ENCODE peak calls at places on chromosome 3, in ten cellular contexts. N, V, P, B, D, C, W, G, F and K are unnamed samples.

GRCh38 chr3:137687181-137687880 is 76.8 kb upstream of the SOX14 start:
- DNase-seq in P (no peak), G (no peak), B (no peak), V (no peak), W (no peak), N (no peak), F (no peak), C (no peak), D (no peak), K (no peak)

GRCh38 chr3:131221731-131222130 is 159.8 kb upstream of the NUDT16 start:
- DNase-seq in F (no peak), G (no peak), W (no peak), B (peak; percentile 86), V (peak; percentile 55), C (peak; percentile 5), P (no peak), D (no peak), N (no peak), K (no peak)

GRCh38 chr3:107269081-107269480 is 108.2 kb upstream of the CCDC54 start:
- DNase-seq in G (no peak), B (no peak), V (no peak), D (no peak), N (no peak), W (no peak), P (no peak), C (no peak), F (no peak), K (no peak)

GRCh38 chr3:128590948-128591347 is 59.7 kb downstream of the RPN1 start:
- DNase-seq in W (no peak), F (no peak), G (no peak), V (no peak), P (no peak), C (no peak), N (no peak), B (no peak), D (no peak), K (no peak)

GRCh38 chr3:27315003-27315402 is 54.2 kb downstream of the NEK10 start:
- DNase-seq in P (no peak), B (no peak), D (no peak), W (no peak), N (no peak), G (no peak), V (no peak), F (no peak), C (no peak), K (no peak)

GRCh38 chr3:11719406-11720219 is 75.9 kb upstream of the VGLL4 start:
- DNase-seq in G (peak; percentile 39), V (no peak), D (peak; percentile 71), F (peak; percentile 91), N (peak; percentile 83), C (peak; percentile 95), W (peak; percentile 98), B (peak; percentile 61), P (peak; percentile 56), K (peak; percentile 91)

GRCh38 chr3:175890056-175890455 is 1030.9 kb downstream of the NAALADL2 start:
- DNase-seq in G (no peak), F (no peak), D (no peak), W (no peak), V (no peak), P (no peak), N (no peak), B (no peak), C (no peak), K (no peak)

GRCh38 chr3:13215940-13216546 is 142.8 kb upstream of the IQSEC1 start:
- DNase-seq in P (no peak), F (no peak), W (peak; percentile 31), G (no peak), C (peak; percentile 81), B (peak; percentile 72), N (no peak), V (no peak), D (no peak), K (no peak)

GRCh38 chr3:192106528-192106927 is 620.8 kb downstream of the FGF12 start:
- DNase-seq in V (no peak), N (no peak), D (no peak), C (no peak), F (no peak), G (no peak), B (no peak), W (no peak), P (no peak), K (no peak)

GRCh38 chr3:63724987-63725386 is 72.5 kb downstream of the SNTN start:
- DNase-seq in G (no peak), V (no peak), N (no peak), B (peak; percentile 95), W (no peak), F (no peak), P (no peak), D (no peak), C (peak; percentile 84), K (no peak)

GRCh38 chr3:77407454-77407853 is 367.6 kb downstream of the ROBO2 start:
- DNase-seq in F (no peak), W (no peak), P (no peak), V (no peak), C (no peak), D (no peak), G (no peak), N (no peak), B (no peak), K (no peak)

GRCh38 chr3:66011098-66011655 is 27.5 kb downstream of the MAGI1 start:
- DNase-seq in V (no peak), C (no peak), D (no peak), N (no peak), P (no peak), F (no peak), B (no peak), W (no peak), G (no peak), K (no peak)

GRCh38 chr3:189744235-189744634 is 113.0 kb downstream of the TP63 start:
- DNase-seq in G (no peak), C (no peak), B (no peak), V (no peak), P (no peak), N (no peak), W (no peak), F (no peak), D (no peak), K (no peak)

GRCh38 chr3:193897288-193897687 is 238.7 kb upstream of the HES1 start:
- DNase-seq in W (no peak), V (no peak), N (peak; percentile 71), C (no peak), D (no peak), P (no peak), B (no peak), F (no peak), G (no peak), K (no peak)

GRCh38 chr3:14622368-14622767 is 29.2 kb upstream of the CCDC174 start:
- DNase-seq in D (no peak), F (no peak), C (no peak), B (no peak), V (no peak), N (no peak), W (no peak), P (no peak), G (no peak), K (no peak)

GRCh38 chr3:8201886-8202285 is 299.7 kb upstream of the LMCD1 start:
- DNase-seq in W (no peak), B (peak; percentile 21), P (no peak), G (no peak), N (no peak), C (no peak), D (no peak), V (no peak), F (peak; percentile 32), K (no peak)

GRCh38 chr3:124032881-124033359 is 41.0 kb upstream of the ROPN1 start:
- DNase-seq in D (peak; percentile 65), C (peak; percentile 95), B (peak; percentile 77), G (peak; percentile 40), W (peak; percentile 95), N (peak; percentile 92), P (peak; percentile 20), F (peak; percentile 96), V (peak; percentile 24), K (peak; percentile 54)

GRCh38 chr3:194880940-194881925 is 195.6 kb downstream of the FAM43A start:
- DNase-seq in W (no peak), D (no peak), P (no peak), V (no peak), C (no peak), F (no peak), G (no peak), B (no peak), N (no peak), K (peak; percentile 71)

GRCh38 chr3:23203651-23204111 is 554 bp downstream of the UBE2E2 start:
- DNase-seq in P (no peak), W (peak; percentile 59), V (no peak), F (peak; percentile 28), G (no peak), D (peak; percentile 19), N (peak; percentile 68), B (peak; percentile 15), C (peak; percentile 35), K (peak; percentile 8)

GRCh38 chr3:27681249-27681748 is 40.8 kb downstream of the EOMES start:
- DNase-seq in G (no peak), V (peak; percentile 28), C (peak; percentile 63), F (peak; percentile 22), N (no peak), D (peak; percentile 35), B (peak; percentile 80), W (no peak), P (no peak), K (peak; percentile 53)

GRCh38 chr3:139204756-139205155 is 139.1 kb upstream of the MRPS22 start:
- DNase-seq in V (no peak), C (peak; percentile 28), D (no peak), N (no peak), P (no peak), W (no peak), G (no peak), B (peak; percentile 33), F (no peak), K (no peak)

GRCh38 chr3:72746412-72747411 is 101.5 kb downstream of the SHQ1 start:
- DNase-seq in D (no peak), N (no peak), F (no peak), W (no peak), C (no peak), G (no peak), B (peak; percentile 70), V (no peak), P (no peak), K (no peak)

GRCh38 chr3:142892714-142893113 is 3.8 kb upstream of the PCOLCE2 start:
- DNase-seq in G (no peak), D (no peak), V (no peak), W (no peak), P (no peak), C (no peak), B (no peak), N (no peak), F (no peak), K (no peak)

GRCh38 chr3:98806583-98806982 is 43.4 kb downstream of the ST3GAL6 start:
- DNase-seq in V (no peak), N (no peak), D (no peak), P (no peak), G (no peak), C (no peak), F (no peak), W (no peak), B (peak; percentile 56), K (no peak)

GRCh38 chr3:95434436-95434835 is 1371.6 kb downstream of the NSUN3 start:
- DNase-seq in V (no peak), N (no peak), D (no peak), C (no peak), W (no peak), B (no peak), P (no peak), G (no peak), F (no peak), K (no peak)

GRCh38 chr3:172699070-172699469 is 11.8 kb downstream of the NCEH1 start:
- DNase-seq in C (no peak), W (no peak), G (no peak), F (no peak), V (no peak), B (no peak), N (no peak), D (no peak), P (no peak), K (no peak)

GRCh38 chr3:197002701-197003454 is 26.7 kb downstream of the MELTF start:
- DNase-seq in B (peak; percentile 65), D (peak; percentile 84), P (peak; percentile 71), V (no peak), C (peak; percentile 96), N (peak; percentile 81), G (peak; percentile 20), F (peak; percentile 82), W (peak; percentile 96), K (peak; percentile 95)

GRCh38 chr3:81218023-81218422 is 543.4 kb downstream of the GBE1 start:
- DNase-seq in F (peak; percentile 7), B (peak; percentile 63), N (no peak), G (no peak), C (peak; percentile 5), W (no peak), P (no peak), V (no peak), D (no peak), K (no peak)